ENCODE peak calls at places on chromosome 11, in four cellular contexts. D, Q, T and Z are unnamed samples.

GRCh38 chr11:100354736-100355135 is 332.4 kb upstream of the ARHGAP42 start:
- DNase-seq in D (no peak), Q (no peak), T (no peak), Z (no peak)

GRCh38 chr11:8224711-8225110 is 39.0 kb downstream of the LMO1 start:
- DNase-seq in D (no peak), Q (no peak), T (no peak), Z (no peak)

GRCh38 chr11:119196833-119197483 is 9.2 kb upstream of the CBL start:
- DNase-seq in D (peak; percentile 85), Q (peak; percentile 91), T (peak; percentile 63), Z (peak; percentile 55)

GRCh38 chr11:109085708-109086373 is 336.1 kb upstream of the C11orf87 start:
- DNase-seq in D (no peak), Q (peak; percentile 79), T (no peak), Z (no peak)

GRCh38 chr11:42552786-42553185 is 759.0 kb upstream of the API5 start:
- DNase-seq in D (peak; percentile 37), Q (peak; percentile 14), T (no peak), Z (no peak)

GRCh38 chr11:129591527-129591926 is 215.9 kb downstream of the BARX2 start:
- DNase-seq in D (no peak), Q (no peak), T (peak; percentile 34), Z (no peak)

GRCh38 chr11:107385361-107385982 is 72.2 kb downstream of the CWF19L2 start:
- DNase-seq in D (no peak), Q (peak; percentile 44), T (no peak), Z (peak; percentile 42)

GRCh38 chr11:86179646-86180064 is 64.9 kb upstream of the EED start:
- DNase-seq in D (no peak), Q (no peak), T (no peak), Z (no peak)

GRCh38 chr11:99960536-99960935 is 726.6 kb upstream of the ARHGAP42 start:
- DNase-seq in D (no peak), Q (no peak), T (no peak), Z (no peak)

GRCh38 chr11:128451651-128452470 is 135.5 kb downstream of the ETS1 start:
- DNase-seq in D (peak; percentile 23), Q (peak; percentile 92), T (peak; percentile 87), Z (peak; percentile 41)

GRCh38 chr11:47060807-47061206 is 115.9 kb downstream of the ARFGAP2 start:
- DNase-seq in D (no peak), Q (peak; percentile 46), T (no peak), Z (no peak)

GRCh38 chr11:100512475-100512874 is 174.6 kb upstream of the ARHGAP42 start:
- DNase-seq in D (no peak), Q (no peak), T (no peak), Z (no peak)

GRCh38 chr11:44566952-44567875 is 1.8 kb downstream of the CD82 start:
- DNase-seq in D (no peak), Q (no peak), T (no peak), Z (no peak)

GRCh38 chr11:38680746-38681145 is 2082.7 kb upstream of the RAG2 start:
- DNase-seq in D (no peak), Q (no peak), T (no peak), Z (no peak)

GRCh38 chr11:117915672-117916235 is 13.4 kb downstream of the TMPRSS13 start:
- DNase-seq in D (no peak), Q (no peak), T (no peak), Z (no peak)

GRCh38 chr11:12900496-12900895 is 108.6 kb upstream of the RASSF10 start:
- DNase-seq in D (no peak), Q (peak; percentile 91), T (no peak), Z (peak; percentile 79)

GRCh38 chr11:82701847-82702520 is 31.7 kb downstream of the FAM181B start:
- DNase-seq in D (peak; percentile 47), Q (peak; percentile 44), T (no peak), Z (peak; percentile 1)

GRCh38 chr11:110858556-110858921 is 146.3 kb upstream of the ARHGAP20 start:
- DNase-seq in D (peak; percentile 23), Q (peak; percentile 57), T (peak; percentile 62), Z (peak; percentile 70)

GRCh38 chr11:69870772-69871171 is 51.6 kb upstream of the FGF3 start:
- DNase-seq in D (no peak), Q (peak; percentile 44), T (no peak), Z (no peak)

GRCh38 chr11:77184136-77184860 is 56.3 kb downstream of the MYO7A start:
- DNase-seq in D (no peak), Q (no peak), T (no peak), Z (no peak)

GRCh38 chr11:126115820-126116319 is 53.2 kb upstream of the CDON start:
- DNase-seq in D (peak; percentile 15), Q (peak; percentile 92), T (peak; percentile 88), Z (no peak)

GRCh38 chr11:45993438-45994064 is 71.1 kb downstream of the LARGE2 start:
- DNase-seq in D (peak; percentile 58), Q (peak; percentile 84), T (no peak), Z (no peak)

GRCh38 chr11:27233654-27234042 is 129.4 kb downstream of the CCDC34 start:
- DNase-seq in D (no peak), Q (no peak), T (no peak), Z (no peak)

GRCh38 chr11:121465709-121466062 is 12.9 kb upstream of the SORL1-AS1 start:
- DNase-seq in D (no peak), Q (no peak), T (no peak), Z (no peak)

GRCh38 chr11:121463689-121464335 is 11.0 kb upstream of the SORL1-AS1 start:
- DNase-seq in D (no peak), Q (no peak), T (no peak), Z (no peak)

GRCh38 chr11:121464352-121464946 is 11.7 kb upstream of the SORL1-AS1 start:
- DNase-seq in D (peak; percentile 88), Q (peak; percentile 82), T (peak; percentile 73), Z (peak; percentile 76)

GRCh38 chr11:121467965-121468364 is 15.2 kb upstream of the SORL1-AS1 start:
- DNase-seq in D (no peak), Q (no peak), T (no peak), Z (no peak)

GRCh38 chr11:121466063-121466794 is 13.5 kb upstream of the SORL1-AS1 start:
- DNase-seq in D (peak; percentile 98), Q (peak; percentile 88), T (peak; percentile 88), Z (peak; percentile 74)
- H3K4me3 ChIP-seq in D (no peak overlapping the region), Q (no peak overlapping the region), T (no peak overlapping the region), Z (no peak overlapping the region)

DNA sequence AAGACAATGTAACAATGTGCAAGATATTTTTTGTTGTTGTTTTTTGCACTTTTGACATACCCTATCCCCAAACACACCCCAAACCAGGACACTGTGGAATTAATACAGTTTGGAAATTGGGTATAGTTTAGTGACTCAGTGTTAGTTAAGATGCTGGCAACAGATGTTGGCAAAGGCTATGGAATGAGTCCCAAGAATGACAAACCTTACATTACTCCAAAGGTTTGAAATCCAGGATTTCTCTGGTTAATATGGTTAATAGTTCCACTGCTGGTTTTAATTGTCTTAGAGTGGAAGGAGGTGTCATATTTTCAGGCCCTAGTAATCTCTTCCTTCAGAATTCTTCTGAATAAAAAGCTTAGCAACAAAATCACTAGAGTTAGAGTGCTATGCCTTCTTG is 805 bp downstream of the LPXN start:
- DNase-seq in D (no peak), Q (peak; percentile 35), T (no peak), Z (no peak)
- H3K4me3 ChIP-seq in D (no peak overlapping the region), Q (no peak overlapping the region), T (no peak overlapping the region), Z (no peak overlapping the region)

GRCh38 chr11:112520293-112520692 is 259.6 kb upstream of the PLET1 start:
- DNase-seq in D (no peak), Q (no peak), T (no peak), Z (no peak)

GRCh38 chr11:112516261-112516660 is 255.6 kb upstream of the PLET1 start:
- DNase-seq in D (no peak), Q (no peak), T (no peak), Z (no peak)

GRCh38 chr11:112518371-112518770 is 257.7 kb upstream of the PLET1 start:
- DNase-seq in D (no peak), Q (no peak), T (no peak), Z (no peak)

GRCh38 chr11:112516771-112517170 is 256.1 kb upstream of the PLET1 start:
- DNase-seq in D (no peak), Q (no peak), T (no peak), Z (no peak)

DNA sequence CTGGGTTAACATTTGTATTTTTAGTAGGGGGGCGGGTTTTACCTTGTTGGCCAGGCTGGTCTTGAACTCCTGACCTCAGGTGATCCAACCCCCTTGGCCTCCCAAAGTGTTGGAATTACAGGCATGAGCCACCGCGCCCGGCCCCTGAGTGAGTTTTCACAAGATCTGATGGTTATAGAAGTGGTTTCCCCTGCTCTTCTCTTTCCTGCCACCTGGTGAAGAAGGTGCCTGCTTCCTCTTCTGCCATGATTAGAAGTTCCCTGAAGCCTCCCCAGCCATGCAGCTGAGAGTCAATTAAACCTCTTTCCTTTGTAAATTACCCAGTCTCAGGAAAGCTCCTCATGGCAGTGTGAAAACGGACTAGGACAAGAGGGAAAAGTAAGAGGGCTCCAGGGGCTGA is 259.1 kb upstream of the PLET1 start:
- DNase-seq in D (no peak), Q (no peak), T (no peak), Z (no peak)
- H3K4me3 ChIP-seq in D (no peak overlapping the region), Q (no peak overlapping the region), T (no peak overlapping the region), Z (no peak overlapping the region)

DNA sequence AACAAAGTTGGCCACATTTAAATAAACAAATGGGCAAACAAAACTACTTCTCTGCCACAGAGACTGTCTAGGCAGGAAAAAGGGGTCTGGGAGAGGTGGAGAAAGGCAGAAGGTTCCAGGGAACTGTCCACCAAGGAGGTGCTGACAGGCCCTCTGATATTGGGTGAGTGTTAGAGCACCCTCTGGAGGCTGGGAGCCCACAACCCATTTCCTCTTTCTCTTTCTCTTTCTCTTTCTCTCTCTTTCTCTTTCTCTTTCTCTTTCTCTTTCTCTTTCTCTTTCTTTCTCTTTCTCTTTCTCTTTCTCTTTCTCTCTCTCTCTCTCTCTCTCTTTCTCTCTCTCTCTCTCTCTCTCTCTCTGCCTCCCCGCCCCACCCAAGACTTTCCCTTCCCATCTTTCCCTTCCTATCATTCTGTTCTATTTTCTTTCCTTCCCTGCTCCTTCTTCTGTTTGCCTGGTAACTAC is 912.8 kb downstream of the DLG2 start:
- DNase-seq in D (peak; percentile 65), Q (peak; percentile 5), T (no peak), Z (no peak)
- H3K4me3 ChIP-seq in D (no peak overlapping the region), Q (no peak overlapping the region), T (no peak overlapping the region), Z (no peak overlapping the region)

GRCh38 chr11:65574963-65575567 is 788 bp upstream of the EHBP1L1 start:
- DNase-seq in D (peak; percentile 45), Q (no peak), T (no peak), Z (no peak)
- H3K4me3 ChIP-seq in D (no peak overlapping the region), Q (peak overlapping the region; percentile 53), T (peak overlapping the region; percentile 84), Z (peak overlapping the region; percentile 54)